ENCODE peak calls at places on chromosomes 6 and 20, in four cellular contexts. Q is NAMALWA; G is effector CD8-positive, alpha-beta T cell; S is activated T-cell treated with anti-CD3 and anti-CD28 coated beads for 4 hours. V is an unnamed sample.

GRCh38 chr6:131135244-131136020 is at the start of gene AKAP7:
- DNase-seq in G (peak; percentile 25), Q (peak; percentile 68), S (peak; percentile 31), V (peak; percentile 87)

GRCh38 chr6:72530750-72531149 is 91.1 kb upstream of the KCNQ5 start:
- DNase-seq in S (no peak), Q (no peak), G (no peak), V (no peak)

GRCh38 chr6:38714239-38715015 is 684 bp upstream of the DNAH8 start:
- DNase-seq in G (no peak), S (no peak), Q (no peak), V (no peak)

GRCh38 chr20:17889226-17889625 is 79.4 kb downstream of the SNX5 start:
- DNase-seq in Q (no peak), G (no peak), S (no peak), V (no peak)

GRCh38 chr6:28985396-28986164 is 19.5 kb downstream of the ZNF311 start:
- DNase-seq in Q (no peak), S (no peak), G (no peak), V (peak; percentile 97)

GRCh38 chr20:42549496-42549895 is 640.2 kb downstream of the PTPRT start:
- DNase-seq in S (no peak), Q (peak; percentile 9), G (no peak), V (no peak)

GRCh38 chr6:10837692-10837996 is 695 bp downstream of the MAK start:
- DNase-seq in Q (peak; percentile 51), G (peak; percentile 1), S (no peak), V (peak; percentile 27)

GRCh38 chr20:52303281-52303950 is 111.8 kb upstream of the ZFP64 start:
- DNase-seq in Q (no peak), G (no peak), S (no peak), V (no peak)

GRCh38 chr20:16284385-16285100 is 288.7 kb downstream of the KIF16B start:
- DNase-seq in G (no peak), S (no peak), Q (no peak), V (no peak)

GRCh38 chr6:151475653-151476523 is 17.9 kb upstream of the CCDC170 start:
- DNase-seq in G (peak; percentile 6), Q (peak; percentile 66), S (peak; percentile 41), V (peak; percentile 72)